ENCODE peak calls at places on chromosome 18, in nine cellular contexts. One of them, this sample, is unnamed.

GRCh38 chr18:75831960-75832359 is 404.5 kb upstream of the SMIM21 start:
- DNase-seq in occipital lobe: no peak
- DNase-seq in erythroblast: no peak
- DNase-seq in naive B cell: no peak
- DNase-seq in fibroblast of gingiva: no peak
- DNase-seq in Right ventricle myocardium superior: no peak
- DNase-seq in Daoy: no peak
- DNase-seq in RPMI8226: no peak
- DNase-seq in T-helper 9 cell: no peak
- DNase-seq in this sample: no peak

GRCh38 chr18:79508565-79509535 is 113.1 kb downstream of the NFATC1 start:
- DNase-seq in T-helper 9 cell: no peak
- DNase-seq in naive B cell: peak
- DNase-seq in Right ventricle myocardium superior: no peak
- DNase-seq in occipital lobe: no peak
- DNase-seq in erythroblast: peak
- DNase-seq in Daoy: no peak
- DNase-seq in RPMI8226: no peak
- DNase-seq in fibroblast of gingiva: no peak
- DNase-seq in this sample: no peak

GRCh38 chr18:51151568-51152511 is 45.6 kb downstream of the MEX3C start:
- DNase-seq in fibroblast of gingiva: no peak
- DNase-seq in T-helper 9 cell: peak
- DNase-seq in erythroblast: no peak
- DNase-seq in naive B cell: peak
- DNase-seq in occipital lobe: no peak
- DNase-seq in RPMI8226: peak
- DNase-seq in Daoy: no peak
- DNase-seq in Right ventricle myocardium superior: no peak
- DNase-seq in this sample: peak

GRCh38 chr18:54528942-54529376 is 62.1 kb upstream of the DYNAP start:
- DNase-seq in Right ventricle myocardium superior: no peak
- DNase-seq in occipital lobe: no peak
- DNase-seq in erythroblast: no peak
- DNase-seq in RPMI8226: no peak
- DNase-seq in T-helper 9 cell: no peak
- DNase-seq in naive B cell: no peak
- DNase-seq in Daoy: no peak
- DNase-seq in fibroblast of gingiva: no peak
- DNase-seq in this sample: no peak

GRCh38 chr18:21741511-21742322 is 1.1 kb downstream of the MIB1 start:
- DNase-seq in Right ventricle myocardium superior: peak
- DNase-seq in RPMI8226: peak
- DNase-seq in erythroblast: peak
- DNase-seq in fibroblast of gingiva: no peak
- DNase-seq in occipital lobe: no peak
- DNase-seq in T-helper 9 cell: peak
- DNase-seq in Daoy: peak
- DNase-seq in naive B cell: no peak
- DNase-seq in this sample: peak

GRCh38 chr18:8084160-8084559 is 517.0 kb downstream of the PTPRM start:
- DNase-seq in fibroblast of gingiva: peak
- DNase-seq in T-helper 9 cell: no peak
- DNase-seq in naive B cell: no peak
- DNase-seq in RPMI8226: peak
- DNase-seq in Right ventricle myocardium superior: no peak
- DNase-seq in occipital lobe: no peak
- DNase-seq in erythroblast: peak
- DNase-seq in Daoy: peak
- DNase-seq in this sample: no peak

GRCh38 chr18:67467188-67467587 is 49.3 kb downstream of the DSEL start:
- DNase-seq in T-helper 9 cell: no peak
- DNase-seq in naive B cell: no peak
- DNase-seq in Daoy: no peak
- DNase-seq in erythroblast: no peak
- DNase-seq in fibroblast of gingiva: no peak
- DNase-seq in RPMI8226: no peak
- DNase-seq in Right ventricle myocardium superior: no peak
- DNase-seq in occipital lobe: no peak
- DNase-seq in this sample: no peak

GRCh38 chr18:23387265-23387664 is 65.8 kb upstream of the RIOK3 start:
- DNase-seq in RPMI8226: no peak
- DNase-seq in occipital lobe: no peak
- DNase-seq in T-helper 9 cell: no peak
- DNase-seq in Daoy: no peak
- DNase-seq in Right ventricle myocardium superior: no peak
- DNase-seq in naive B cell: no peak
- DNase-seq in erythroblast: no peak
- DNase-seq in fibroblast of gingiva: no peak
- DNase-seq in this sample: no peak

GRCh38 chr18:54140641-54141040 is 83.8 kb downstream of the MBD2 start:
- DNase-seq in Right ventricle myocardium superior: no peak
- DNase-seq in RPMI8226: no peak
- DNase-seq in erythroblast: no peak
- DNase-seq in fibroblast of gingiva: peak
- DNase-seq in naive B cell: no peak
- DNase-seq in Daoy: no peak
- DNase-seq in occipital lobe: no peak
- DNase-seq in T-helper 9 cell: no peak
- DNase-seq in this sample: no peak

GRCh38 chr18:9910709-9911108 is 3.1 kb upstream of the VAPA start:
- DNase-seq in T-helper 9 cell: no peak
- DNase-seq in Daoy: no peak
- DNase-seq in Right ventricle myocardium superior: no peak
- DNase-seq in erythroblast: no peak
- DNase-seq in RPMI8226: no peak
- DNase-seq in fibroblast of gingiva: no peak
- DNase-seq in naive B cell: no peak
- DNase-seq in occipital lobe: no peak
- DNase-seq in this sample: no peak

GRCh38 chr18:11857177-11857887 is 6.1 kb downstream of the CHMP1B start:
- DNase-seq in fibroblast of gingiva: peak
- DNase-seq in naive B cell: no peak
- DNase-seq in T-helper 9 cell: no peak
- DNase-seq in erythroblast: peak
- DNase-seq in occipital lobe: peak
- DNase-seq in Daoy: peak
- DNase-seq in Right ventricle myocardium superior: peak
- DNase-seq in RPMI8226: no peak
- DNase-seq in this sample: no peak

GRCh38 chr18:3329471-3329870 is 67.5 kb downstream of the MYL12B start:
- DNase-seq in Daoy: no peak
- DNase-seq in T-helper 9 cell: no peak
- DNase-seq in naive B cell: no peak
- DNase-seq in occipital lobe: no peak
- DNase-seq in fibroblast of gingiva: no peak
- DNase-seq in erythroblast: no peak
- DNase-seq in Right ventricle myocardium superior: no peak
- DNase-seq in RPMI8226: no peak
- DNase-seq in this sample: no peak

GRCh38 chr18:68316636-68317035 is 398.3 kb downstream of the TMX3 start:
- DNase-seq in naive B cell: no peak
- DNase-seq in erythroblast: no peak
- DNase-seq in RPMI8226: no peak
- DNase-seq in T-helper 9 cell: no peak
- DNase-seq in Daoy: no peak
- DNase-seq in Right ventricle myocardium superior: no peak
- DNase-seq in occipital lobe: no peak
- DNase-seq in fibroblast of gingiva: peak
- DNase-seq in this sample: no peak

GRCh38 chr18:49447810-49448745 is 12.4 kb downstream of the DYM start:
- DNase-seq in Right ventricle myocardium superior: no peak
- DNase-seq in naive B cell: no peak
- DNase-seq in RPMI8226: peak
- DNase-seq in Daoy: peak
- DNase-seq in occipital lobe: no peak
- DNase-seq in fibroblast of gingiva: peak
- DNase-seq in erythroblast: peak
- DNase-seq in T-helper 9 cell: peak
- DNase-seq in this sample: no peak

GRCh38 chr18:11983592-11983991 is 2.3 kb downstream of the IMPA2 start:
- DNase-seq in T-helper 9 cell: no peak
- DNase-seq in RPMI8226: no peak
- DNase-seq in fibroblast of gingiva: no peak
- DNase-seq in Daoy: no peak
- DNase-seq in Right ventricle myocardium superior: no peak
- DNase-seq in occipital lobe: no peak
- DNase-seq in naive B cell: no peak
- DNase-seq in erythroblast: no peak
- DNase-seq in this sample: no peak

GRCh38 chr18:54888933-54889332 is 60.7 kb downstream of the RAB27B start:
- DNase-seq in erythroblast: no peak
- DNase-seq in RPMI8226: no peak
- DNase-seq in fibroblast of gingiva: peak
- DNase-seq in naive B cell: no peak
- DNase-seq in Daoy: no peak
- DNase-seq in T-helper 9 cell: no peak
- DNase-seq in occipital lobe: no peak
- DNase-seq in Right ventricle myocardium superior: no peak
- DNase-seq in this sample: no peak

GRCh38 chr18:51523671-51524070 is 326.2 kb upstream of the MEX3C start:
- DNase-seq in Right ventricle myocardium superior: no peak
- DNase-seq in Daoy: no peak
- DNase-seq in RPMI8226: no peak
- DNase-seq in naive B cell: no peak
- DNase-seq in occipital lobe: no peak
- DNase-seq in fibroblast of gingiva: no peak
- DNase-seq in T-helper 9 cell: no peak
- DNase-seq in erythroblast: no peak
- DNase-seq in this sample: no peak

GRCh38 chr18:74333091-74333490 is 17.5 kb downstream of the C18orf63 start:
- DNase-seq in T-helper 9 cell: no peak
- DNase-seq in Right ventricle myocardium superior: no peak
- DNase-seq in RPMI8226: no peak
- DNase-seq in naive B cell: no peak
- DNase-seq in erythroblast: no peak
- DNase-seq in occipital lobe: no peak
- DNase-seq in fibroblast of gingiva: peak
- DNase-seq in Daoy: no peak
- DNase-seq in this sample: no peak

GRCh38 chr18:70501358-70501757 is 212.5 kb downstream of the SOCS6 start:
- DNase-seq in T-helper 9 cell: no peak
- DNase-seq in erythroblast: no peak
- DNase-seq in naive B cell: no peak
- DNase-seq in occipital lobe: no peak
- DNase-seq in fibroblast of gingiva: no peak
- DNase-seq in Daoy: no peak
- DNase-seq in Right ventricle myocardium superior: no peak
- DNase-seq in RPMI8226: no peak
- DNase-seq in this sample: no peak